ENCODE peak calls at places on chromosomes 2 and 18, in seven cellular contexts. A is epithelial cell of esophagus; T is activated naive CD4-positive, alpha-beta T cell; K is LoVo; C is HT1080; U is astrocyte of the spinal cord; M is AG10803. P is an unnamed sample.

GRCh38 chr2:15040429-15041084 is 408.0 kb downstream of the LRATD1 start:
- DNase-seq in A (no peak), T (no peak), K (no peak), C (no peak), U (no peak), M (no peak), P (no peak)

GRCh38 chr2:212005077-212005671 is 533.4 kb downstream of the ERBB4 start:
- DNase-seq in A (peak; percentile 59), T (no peak), K (peak; percentile 25), C (peak; percentile 46), U (peak; percentile 28), M (peak; percentile 10), P (no peak)

GRCh38 chr2:105926960-105927678 is 182.4 kb downstream of the NCK2 start:
- DNase-seq in A (no peak), T (peak; percentile 34), K (no peak), C (peak; percentile 12), U (no peak), M (no peak), P (no peak)

GRCh38 chr2:200042944-200043343 is 87.6 kb downstream of the MAIP1 start:
- DNase-seq in A (no peak), T (no peak), K (no peak), C (peak; percentile 44), U (peak; percentile 37), M (peak; percentile 52), P (no peak)

GRCh38 chr2:5111581-5111980 is 580.6 kb upstream of the SOX11 start:
- DNase-seq in A (no peak), T (no peak), K (no peak), C (no peak), U (no peak), M (no peak), P (peak; percentile 42)

GRCh38 chr2:25615920-25616319 is 57.5 kb downstream of the DTNB start:
- DNase-seq in A (no peak), T (no peak), K (no peak), C (no peak), U (no peak), M (no peak), P (no peak)

GRCh38 chr2:101622633-101623521 is 74.6 kb upstream of the MAP4K4 start:
- DNase-seq in A (no peak), T (no peak), K (no peak), C (no peak), U (no peak), M (no peak), P (no peak)

GRCh38 chr18:55275042-55275897 is 312.7 kb downstream of the TCF4 start:
- DNase-seq in A (peak; percentile 23), T (no peak), K (peak; percentile 34), C (peak; percentile 82), U (peak; percentile 77), M (peak; percentile 89), P (no peak)

GRCh38 chr2:240704651-240705050 is 13.0 kb downstream of the AQP12A start:
- DNase-seq in A (no peak), T (no peak), K (no peak), C (no peak), U (no peak), M (no peak), P (no peak)

GRCh38 chr2:74735009-74735408 is 81.0 kb downstream of the SEMA4F start:
- DNase-seq in A (peak; percentile 85), T (no peak), K (no peak), C (peak; percentile 41), U (no peak), M (no peak), P (no peak)

GRCh38 chr18:11946756-11947155 is 34.6 kb upstream of the IMPA2 start:
- DNase-seq in A (peak; percentile 46), T (no peak), K (no peak), C (peak; percentile 24), U (peak; percentile 81), M (peak; percentile 75), P (no peak)

GRCh38 chr2:56130463-56131070 is 53.2 kb upstream of the CCDC85A start:
- DNase-seq in A (peak; percentile 60), T (no peak), K (peak; percentile 32), C (peak; percentile 38), U (peak; percentile 43), M (peak; percentile 60), P (no peak)

GRCh38 chr2:182971820-182972547 is 66.3 kb downstream of the NCKAP1 start:
- DNase-seq in A (no peak), T (no peak), K (no peak), C (no peak), U (no peak), M (no peak), P (no peak)

GRCh38 chr2:223688094-223688835 is 86.1 kb upstream of the SCG2 start:
- DNase-seq in A (no peak), T (no peak), K (no peak), C (no peak), U (no peak), M (no peak), P (no peak)

GRCh38 chr2:109226128-109226527 is 97.1 kb downstream of the SH3RF3 start:
- DNase-seq in A (no peak), T (no peak), K (no peak), C (no peak), U (no peak), M (no peak), P (no peak)

GRCh38 chr2:84946204-84947009 is 24.6 kb upstream of the KCMF1 start:
- DNase-seq in A (peak; percentile 98), T (peak; percentile 29), K (peak; percentile 96), C (peak; percentile 97), U (peak; percentile 74), M (peak; percentile 76), P (no peak)

GRCh38 chr18:79506191-79507075 is 110.7 kb downstream of the NFATC1 start:
- DNase-seq in A (no peak), T (no peak), K (no peak), C (no peak), U (peak; percentile 19), M (peak; percentile 86), P (no peak)

GRCh38 chr18:23627325-23627724 is 35.4 kb downstream of the ANKRD29 start:
- DNase-seq in A (peak; percentile 80), T (no peak), K (peak; percentile 84), C (peak; percentile 89), U (peak; percentile 88), M (peak; percentile 29), P (no peak)

GRCh38 chr2:214244847-214245246 is 166.0 kb upstream of the VWC2L start:
- DNase-seq in A (no peak), T (no peak), K (no peak), C (no peak), U (peak; percentile 33), M (peak; percentile 53), P (no peak)

GRCh38 chr2:12498703-12499102 is 218.0 kb upstream of the TRIB2 start:
- DNase-seq in A (peak; percentile 50), T (no peak), K (no peak), C (peak; percentile 84), U (no peak), M (peak; percentile 82), P (no peak)

GRCh38 chr2:157662401-157662800 is 33.7 kb upstream of the ACVR1C start:
- DNase-seq in A (peak; percentile 42), T (no peak), K (no peak), C (no peak), U (no peak), M (no peak), P (no peak)

GRCh38 chr2:157441072-157441454 is 2.8 kb downstream of the CYTIP start:
- DNase-seq in A (peak; percentile 32), T (no peak), K (no peak), C (no peak), U (no peak), M (no peak), P (no peak)